ENCODE peak calls at places on chromosome 13, in nine cellular contexts. L is heart right ventricle; X is stimulated activated CD8-positive, alpha-beta memory T cell treated with anti-CD3 and anti-CD28 coated beads, Interleukin-4, amount 100 ng/mL, for 24 hours; R is NCI-H460; T is stimulated activated CD4-positive, alpha-beta T cell treated with anti-CD3 and anti-CD28 coated beads, Interleukin-4, amount 100 ng/mL, for 48 hours; G is GM13977; D is activated CD4-positive, alpha-beta T cell treated with anti-CD3 and anti-CD28 coated beads, Interleukin-2, amount 10 ng/mL, durations not matched to agents 7 days and 5 days; Y is AG04449; Z is ELR. P is an unnamed sample.

GRCh38 chr13:45238945-45239795 is 38.3 kb upstream of the KCTD4 start:
- DNase-seq in L (no peak), X (no peak), R (no peak), T (no peak), G (no peak), D (no peak), Y (no peak), Z (peak), P (no peak)

GRCh38 chr13:24997367-24997967 is 98.5 kb upstream of the PABPC3 start:
- DNase-seq in L (no peak), X (no peak), R (peak), T (no peak), G (peak), D (peak), Y (no peak), Z (peak), P (peak)

GRCh38 chr13:114140909-114141255 is 8.5 kb upstream of the RASA3 start:
- DNase-seq in L (no peak), X (no peak), R (no peak), T (no peak), G (no peak), D (peak), Y (no peak), Z (no peak), P (no peak)

GRCh38 chr13:75961911-75962310 is 325.8 kb downstream of the LMO7 start:
- DNase-seq in L (no peak), X (no peak), R (no peak), T (no peak), G (no peak), D (no peak), Y (no peak), Z (no peak), P (no peak)

GRCh38 chr13:59145381-59145780 is 1018.3 kb downstream of the DIAPH3 start:
- DNase-seq in L (no peak), X (no peak), R (no peak), T (no peak), G (no peak), D (no peak), Y (no peak), Z (no peak), P (no peak)

GRCh38 chr13:30464496-30465351 is 1.0 kb downstream of the HMGB1 start:
- DNase-seq in L (peak), X (peak), R (peak), T (peak), G (peak), D (peak), Y (no peak), Z (peak), P (peak)

GRCh38 chr13:60334310-60334709 is 62.7 kb upstream of the TDRD3 start:
- DNase-seq in L (no peak), X (no peak), R (no peak), T (no peak), G (no peak), D (no peak), Y (no peak), Z (no peak), P (no peak)

GRCh38 chr13:111187879-111188643 is 73.0 kb downstream of the ARHGEF7 start:
- DNase-seq in L (no peak), X (no peak), R (no peak), T (no peak), G (no peak), D (no peak), Y (no peak), Z (peak), P (no peak)

GRCh38 chr13:110580800-110581199 is 19.3 kb upstream of the RAB20 start:
- DNase-seq in L (no peak), X (no peak), R (no peak), T (no peak), G (no peak), D (no peak), Y (no peak), Z (peak), P (no peak)

GRCh38 chr13:35675651-35676050 is 199.2 kb upstream of the MAB21L1 start:
- DNase-seq in L (no peak), X (no peak), R (no peak), T (no peak), G (no peak), D (no peak), Y (no peak), Z (no peak), P (no peak)

GRCh38 chr13:32264407-32264806 is 50.8 kb downstream of the ZAR1L start:
- DNase-seq in L (peak), X (no peak), R (no peak), T (no peak), G (no peak), D (no peak), Y (no peak), Z (peak), P (no peak)

GRCh38 chr13:101140936-101141335 is 275.4 kb downstream of the NALCN start:
- DNase-seq in L (no peak), X (no peak), R (no peak), T (no peak), G (no peak), D (no peak), Y (no peak), Z (no peak), P (no peak)

P was measured in HTR-8/SVneo.